ENCODE peak calls at places on chromosomes 1 and 21, in four cellular contexts. Q, R, E and T are unnamed samples.

GRCh38 chr1:64019818-64020217 is 183.6 kb upstream of the UBE2U start:
- DNase-seq in Q (peak), E (peak), R (no peak), T (no peak)

GRCh38 chr1:1080122-1080753 is 6.1 kb upstream of the RNF223 start:
- DNase-seq in E (peak), Q (no peak), R (peak), T (peak)

GRCh38 chr1:225735252-225736149 is 42.1 kb upstream of the SRP9 start:
- DNase-seq in Q (peak), E (peak), R (peak), T (peak)

GRCh38 chr1:175171214-175171913 is 21.2 kb downstream of the KIAA0040 start:
- DNase-seq in E (no peak), Q (no peak), R (no peak), T (no peak)

GRCh38 chr1:116239916-116240315 is 128.7 kb downstream of the MAB21L3 start:
- DNase-seq in Q (no peak), R (no peak), E (no peak), T (no peak)

GRCh38 chr1:201702936-201703335 is 126.0 kb upstream of the IPO9 start:
- DNase-seq in E (no peak), R (no peak), Q (no peak), T (no peak)

GRCh38 chr1:61080408-61081134 is 1.8 kb upstream of the NFIA start:
- DNase-seq in E (no peak), R (no peak), Q (no peak), T (no peak)

GRCh38 chr1:115665319-115665718 is 23.5 kb downstream of the VANGL1 start:
- DNase-seq in R (no peak), E (no peak), Q (no peak), T (no peak)

GRCh38 chr1:183273300-183273699 is 87.2 kb downstream of the LAMC2 start:
- DNase-seq in R (no peak), E (no peak), Q (no peak), T (no peak)

GRCh38 chr1:33396188-33397124 is 34.4 kb downstream of the PHC2 start:
- DNase-seq in E (no peak), Q (no peak), R (no peak), T (no peak)

GRCh38 chr1:57966340-57966739 is 542.5 kb upstream of the DAB1 start:
- DNase-seq in R (no peak), Q (no peak), E (no peak), T (no peak)

GRCh38 chr1:3671371-3672180 is 19.3 kb downstream of the TP73 start:
- DNase-seq in Q (no peak), E (no peak), R (peak), T (peak)

GRCh38 chr1:72724951-72725863 is 442.9 kb upstream of the NEGR1 start:
- DNase-seq in E (peak), Q (no peak), R (no peak), T (peak)

GRCh38 chr1:27275686-27276085 is 41.3 kb downstream of the WDTC1 start:
- DNase-seq in E (no peak), R (no peak), Q (no peak), T (no peak)

GRCh38 chr1:179228783-179229213 is 679 bp downstream of the ABL2 start:
- DNase-seq in E (peak), Q (peak), R (peak), T (peak)

GRCh38 chr21:41249476-41249875 is 67.1 kb upstream of the FAM3B start:
- DNase-seq in R (no peak), Q (no peak), E (peak), T (no peak)

GRCh38 chr1:209485167-209485566 is 98.3 kb upstream of the CAMK1G start:
- DNase-seq in Q (no peak), E (no peak), R (no peak), T (no peak)

GRCh38 chr1:242004751-242005495 is 6.0 kb upstream of the MAP1LC3C start:
- DNase-seq in R (no peak), Q (no peak), E (no peak), T (no peak)

GRCh38 chr1:55572878-55573734 is 357.9 kb upstream of the USP24 start:
- DNase-seq in Q (no peak), E (no peak), R (peak), T (no peak)

GRCh38 chr1:104868794-104869193 is 1119.1 kb downstream of the AMY1C start:
- DNase-seq in Q (no peak), R (no peak), E (no peak), T (no peak)

GRCh38 chr1:119747451-119747850 is 21.3 kb downstream of the HMGCS2 start:
- DNase-seq in R (no peak), Q (no peak), E (no peak), T (no peak)

GRCh38 chr1:228872080-228872479 is 136.8 kb downstream of the RHOU start:
- DNase-seq in R (no peak), Q (no peak), E (no peak), T (no peak)

GRCh38 chr1:244971524-244972216 is 107.3 kb upstream of the HNRNPU start:
- DNase-seq in E (no peak), R (no peak), Q (no peak), T (no peak)

GRCh38 chr1:111275079-111275478 is 15.6 kb upstream of the CHIA start:
- DNase-seq in E (peak), R (peak), Q (no peak), T (no peak)

GRCh38 chr1:66262233-66262632 is 271.7 kb upstream of the SGIP1 start:
- DNase-seq in E (peak), Q (peak), R (no peak), T (no peak)

GRCh38 chr21:37463083-37463780 is 96.7 kb downstream of the DYRK1A start:
- DNase-seq in Q (no peak), R (no peak), E (no peak), T (no peak)

GRCh38 chr1:163048970-163049680 is 20.0 kb upstream of the RGS4 start:
- DNase-seq in E (no peak), Q (no peak), R (no peak), T (no peak)

GRCh38 chr1:216153130-216153529 is 270.1 kb downstream of the USH2A start:
- DNase-seq in R (no peak), Q (no peak), E (no peak), T (no peak)

GRCh38 chr1:75338974-75339483 is 204.8 kb downstream of the LHX8 start:
- DNase-seq in Q (no peak), E (no peak), R (no peak), T (no peak)

GRCh38 chr1:245730796-245731195 is 576.0 kb downstream of the KIF26B start:
- DNase-seq in Q (no peak), E (no peak), R (no peak), T (no peak)

GRCh38 chr1:233406339-233406960 is 78.9 kb downstream of the MAP3K21 start:
- DNase-seq in Q (no peak), R (no peak), E (no peak), T (no peak)

GRCh38 chr1:11594222-11594621 is 60.0 kb downstream of the FBXO2 start:
- DNase-seq in E (no peak), R (no peak), Q (no peak), T (no peak)

GRCh38 chr1:41754540-41754939 is 164.2 kb downstream of the HIVEP3 start:
- DNase-seq in E (no peak), Q (no peak), R (no peak), T (no peak)

GRCh38 chr1:41751804-41752513 is 166.8 kb downstream of the HIVEP3 start:
- DNase-seq in Q (no peak), E (no peak), R (no peak), T (no peak)

GRCh38 chr1:41752514-41753170 is 166.1 kb downstream of the HIVEP3 start:
- DNase-seq in R (no peak), Q (no peak), E (no peak), T (no peak)

GRCh38 chr1:41745022-41745421 is 173.7 kb downstream of the HIVEP3 start:
- DNase-seq in Q (no peak), E (no peak), R (no peak), T (no peak)

GRCh38 chr1:41749992-41750745 is 168.6 kb downstream of the HIVEP3 start:
- DNase-seq in E (no peak), R (no peak), Q (no peak), T (no peak)
- H3K27ac ChIP-seq in E (no peak), R (no peak), Q (no peak), T (no peak)

DNA sequence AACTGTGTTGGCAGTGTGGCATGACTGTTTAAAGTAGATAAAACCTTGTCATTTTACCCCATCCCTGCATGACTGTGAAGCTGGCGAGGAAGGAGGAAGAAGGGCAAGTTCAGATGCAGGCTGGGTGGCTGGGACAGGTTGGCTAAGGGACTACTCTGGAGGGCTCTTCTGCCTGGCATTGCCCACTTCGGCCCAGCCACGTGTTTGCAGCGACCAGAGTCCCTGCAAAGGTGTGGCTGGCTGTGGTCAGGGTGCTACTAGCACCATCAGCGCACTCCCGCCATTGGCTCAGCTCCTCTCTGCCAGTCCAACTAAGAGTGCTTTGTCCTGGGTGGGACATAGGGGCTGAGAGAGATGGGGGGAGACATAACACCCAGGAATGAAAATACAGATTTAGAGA is 7.2 kb downstream of the C1orf115 start:
- DNase-seq in R (no peak), E (no peak), Q (no peak), T (no peak)
- H3K27ac ChIP-seq in R (no peak), E (no peak), Q (no peak), T (peak)

DNA sequence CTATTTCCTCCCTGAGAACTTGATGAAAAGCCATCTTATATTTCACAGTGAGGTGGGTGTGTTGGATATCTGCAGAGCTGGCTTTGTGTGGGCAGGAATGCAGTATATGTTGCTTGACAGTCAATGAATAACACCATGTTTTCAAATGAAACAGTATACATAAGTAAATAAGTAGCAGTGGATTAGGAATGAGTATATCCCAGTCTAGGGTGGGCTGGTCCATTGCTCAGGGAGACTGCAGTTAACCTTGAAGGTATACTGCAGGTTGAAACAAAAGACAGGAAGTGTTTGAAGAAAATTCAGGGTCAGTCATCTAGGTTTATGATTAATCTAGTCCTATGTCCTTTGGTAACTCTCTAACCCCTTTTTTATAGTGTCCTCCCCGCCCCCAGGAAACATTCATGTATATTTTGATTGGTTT is 1.0 kb downstream of the CTTNBP2NL start:
- DNase-seq in E (no peak), R (no peak), Q (no peak), T (no peak)
- H3K27ac ChIP-seq in E (peak), R (peak), Q (peak), T (peak)

GRCh38 chr21:32411366-32412161 is 942 bp upstream of the EVA1C start:
- DNase-seq in E (peak), R (peak), Q (peak), T (peak)
- H3K27ac ChIP-seq in E (peak), R (peak), Q (peak), T (peak)

GRCh38 chr1:234925440-234926251 is 203.0 kb downstream of the TOMM20 start:
- DNase-seq in E (peak), Q (peak), R (no peak), T (no peak)

GRCh38 chr1:234922987-234923386 is 205.7 kb downstream of the TOMM20 start:
- DNase-seq in R (no peak), E (no peak), Q (peak), T (no peak)

GRCh38 chr1:234926252-234926573 is 202.4 kb downstream of the TOMM20 start:
- DNase-seq in E (no peak), Q (no peak), R (no peak), T (no peak)

GRCh38 chr1:234923626-234924025 is 205.0 kb downstream of the TOMM20 start:
- DNase-seq in E (no peak), R (no peak), Q (peak), T (no peak)

GRCh38 chr1:234924450-234925355 is 203.9 kb downstream of the TOMM20 start:
- DNase-seq in Q (peak), R (no peak), E (no peak), T (no peak)
- H3K27ac ChIP-seq in Q (peak), R (peak), E (peak), T (peak)

GRCh38 chr1:203200916-203201315 is 14.4 kb upstream of the CHI3L1 start:
- DNase-seq in E (no peak), Q (no peak), R (no peak), T (no peak)

GRCh38 chr1:203201516-203202205 is 15.2 kb upstream of the CHI3L1 start:
- DNase-seq in E (no peak), R (no peak), Q (no peak), T (no peak)

GRCh38 chr1:203200059-203200553 is 13.6 kb upstream of the CHI3L1 start:
- DNase-seq in E (no peak), R (peak), Q (peak), T (no peak)

GRCh38 chr1:203204776-203205175 is 18.3 kb upstream of the CHI3L1 start:
- DNase-seq in R (no peak), E (no peak), Q (no peak), T (no peak)

GRCh38 chr1:203202431-203203245 is 16.1 kb upstream of the CHI3L1 start:
- DNase-seq in E (no peak), R (peak), Q (peak), T (no peak)
- H3K27ac ChIP-seq in E (no peak), R (peak), Q (peak), T (no peak)

DNA sequence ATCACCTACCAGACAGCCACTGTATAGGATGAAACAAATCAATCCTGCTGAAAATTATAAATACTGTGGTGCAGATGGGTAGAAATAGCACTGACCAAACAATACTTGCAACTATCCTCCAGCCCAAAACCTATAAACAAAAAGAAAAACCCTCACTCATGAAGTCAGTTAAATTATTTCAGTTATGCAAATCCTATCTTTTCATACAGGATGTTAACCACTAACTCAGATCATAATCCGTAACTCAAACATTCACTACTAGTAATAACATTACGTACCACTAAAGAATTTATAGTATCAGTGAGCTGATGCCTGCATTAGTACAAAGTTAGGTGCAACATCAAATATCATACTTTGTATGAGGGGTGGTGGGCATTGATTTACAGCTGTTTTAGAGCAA is 2.6 kb downstream of the NDC1 start:
- DNase-seq in R (no peak), Q (no peak), E (no peak), T (no peak)
- H3K27ac ChIP-seq in R (no peak), Q (no peak), E (peak), T (no peak)